ENCODE peak calls at places on chromosomes 5 and 9, in nine cellular contexts. W, V, B, R, I, T, Y, E and H are unnamed samples.

GRCh38 chr9:35490155-35490909 is 421 bp downstream of the RUSC2 start:
- DNase-seq in V (no peak), W (no peak), R (peak), I (no peak), Y (no peak), T (peak), B (no peak), E (peak), H (peak)

GRCh38 chr9:38160613-38161215 is 91.7 kb upstream of the SHB start:
- DNase-seq in E (peak), V (peak), T (peak), I (peak), R (peak), B (no peak), Y (peak), W (peak), H (peak)

GRCh38 chr5:81187885-81188284 is 45.2 kb upstream of the CKMT2 start:
- DNase-seq in V (no peak), W (no peak), R (peak), Y (peak), I (no peak), E (peak), B (no peak), T (no peak), H (no peak)

GRCh38 chr9:106588601-106589000 is 274.4 kb upstream of the ZNF462 start:
- DNase-seq in R (no peak), B (no peak), I (no peak), Y (no peak), V (no peak), E (peak), W (no peak), T (no peak), H (no peak)

GRCh38 chr9:137163101-137163661 is 6.7 kb downstream of the LRRC26 start:
- DNase-seq in I (no peak), Y (no peak), T (no peak), R (no peak), V (no peak), W (no peak), E (peak), B (no peak), H (no peak)

GRCh38 chr9:115969096-115969495 is 184.5 kb upstream of the PAPPA start:
- DNase-seq in B (no peak), R (no peak), T (no peak), Y (no peak), E (peak), I (no peak), W (no peak), V (no peak), H (no peak)

GRCh38 chr5:50711280-50711679 is 44.8 kb downstream of the PARP8 start:
- DNase-seq in W (no peak), Y (peak), B (no peak), I (peak), R (no peak), V (peak), E (peak), T (no peak), H (peak)

GRCh38 chr9:133742849-133743444 is 4.8 kb upstream of the SARDH start:
- DNase-seq in Y (peak), T (peak), R (peak), V (peak), E (peak), B (peak), W (peak), I (peak), H (peak)

GRCh38 chr5:41465493-41466171 is 44.8 kb downstream of the PLCXD3 start:
- DNase-seq in W (no peak), T (no peak), Y (peak), B (no peak), R (no peak), V (no peak), E (no peak), I (no peak), H (no peak)